ENCODE peak calls at places on chromosomes 6 and 20, in five cellular contexts. N is endothelial cell of umbilical vein, M is K562, A is A549, Y is HepG2. I is an unnamed sample.

GRCh38 chr6:20197251-20197650 is 15.0 kb downstream of the MBOAT1 start:
- DNase-seq in N (no peak), M (no peak), A (no peak), Y (no peak), I (no peak)

GRCh38 chr6:160992323-160993314 is 1.1 kb downstream of the MAP3K4 start:
- DNase-seq in N (peak), M (peak), A (peak), Y (peak), I (peak)

GRCh38 chr20:52943185-52943841 is 28.8 kb upstream of the TSHZ2 start:
- DNase-seq in N (no peak), M (no peak), A (no peak), Y (peak), I (peak)

GRCh38 chr20:46207783-46208182 is 89.7 kb downstream of the CD40 start:
- DNase-seq in N (no peak), M (no peak), A (no peak), Y (no peak), I (peak)

GRCh38 chr6:16758163-16758975 is 2.9 kb downstream of the ATXN1 start:
- DNase-seq in N (no peak), M (no peak), A (no peak), Y (peak), I (peak)

GRCh38 chr6:163398104-163398503 is 16.4 kb upstream of the QKI start:
- DNase-seq in N (no peak), M (no peak), A (no peak), Y (no peak), I (no peak)

GRCh38 chr6:31143148-31143547 is 4.3 kb upstream of the PSORS1C2 start:
- DNase-seq in N (no peak), M (no peak), A (no peak), Y (no peak), I (no peak)

GRCh38 chr20:19211661-19212523 is 550 bp upstream of the SLC24A3 start:
- DNase-seq in N (no peak), M (no peak), A (no peak), Y (no peak), I (peak)

GRCh38 chr20:64080013-64080812 is at the start of gene OPRL1:
- DNase-seq in N (peak), M (no peak), A (no peak), Y (no peak), I (no peak)

GRCh38 chr6:165766457-165766856 is 103.4 kb upstream of the PDE10A start:
- DNase-seq in N (peak), M (no peak), A (no peak), Y (no peak), I (no peak)

GRCh38 chr6:108570518-108570917 is 9.8 kb downstream of the FOXO3 start:
- DNase-seq in N (no peak), M (no peak), A (no peak), Y (no peak), I (no peak)

GRCh38 chr20:37373020-37373592 is 27.2 kb downstream of the SRC start:
- DNase-seq in N (no peak), M (no peak), A (no peak), Y (no peak), I (no peak)

GRCh38 chr6:156779206-156780116 is 2.3 kb downstream of the ARID1B start:
- DNase-seq in N (peak), M (peak), A (no peak), Y (peak), I (peak)

GRCh38 chr6:116522896-116523295 is 11.5 kb downstream of the CALHM5 start:
- DNase-seq in N (no peak), M (no peak), A (no peak), Y (no peak), I (no peak)

GRCh38 chr20:3165473-3166337 is 6.0 kb upstream of the FASTKD5 start:
- DNase-seq in N (peak), M (no peak), A (no peak), Y (no peak), I (no peak)

GRCh38 chr6:11526156-11526505 is 11.4 kb upstream of the TMEM170B start:
- DNase-seq in N (no peak), M (no peak), A (no peak), Y (no peak), I (no peak)

DNA sequence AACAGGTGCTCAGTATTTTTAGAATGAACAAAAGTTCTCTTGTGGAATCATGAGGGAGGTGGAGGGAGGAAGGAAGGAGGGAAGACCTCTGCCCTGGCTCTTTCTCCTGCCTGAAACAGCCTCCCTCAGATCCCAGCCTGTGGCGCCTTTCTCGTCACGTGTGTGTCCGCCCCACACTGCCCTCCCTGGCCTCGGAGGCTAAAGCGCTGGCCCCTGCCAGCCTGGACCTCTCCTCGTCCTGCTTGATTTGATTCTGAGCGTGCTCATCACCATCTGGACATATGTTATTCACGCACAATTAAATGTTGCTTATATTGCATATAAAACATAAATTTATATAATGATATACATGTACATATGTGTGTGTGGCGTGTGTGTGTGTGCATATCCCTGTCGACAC is 41.0 kb downstream of the PHACTR3 start:
- DNase-seq in N (no peak), M (no peak), A (no peak), Y (no peak), I (no peak)
- TF ChIP-seq MYC in N (no peak), M (no peak), A (no peak), Y (no peak), I (no peak)

DNA sequence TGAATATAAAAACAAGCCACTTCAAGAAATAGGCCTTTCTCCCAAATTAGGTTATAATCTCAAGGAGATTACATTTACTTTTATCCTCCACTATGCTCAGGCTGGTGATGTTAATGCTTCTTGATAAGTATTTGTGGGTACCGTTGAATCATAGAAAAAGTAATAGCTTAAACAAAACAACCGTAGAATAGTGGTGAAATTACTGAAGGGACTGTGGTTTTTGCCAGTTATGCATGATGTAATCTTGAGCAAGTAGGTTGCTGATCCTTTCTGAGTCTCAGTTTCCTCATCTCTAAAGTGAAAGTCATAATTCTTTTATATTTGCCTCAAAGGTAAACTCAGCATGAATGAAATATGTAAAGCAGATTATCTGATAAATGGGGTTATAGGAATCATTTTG is 187.3 kb upstream of the JAG1 start:
- DNase-seq in N (no peak), M (no peak), A (no peak), Y (no peak), I (peak)
- TF ChIP-seq MYC in N (no peak), M (no peak), A (no peak), Y (no peak), I (no peak)

GRCh38 chr6:150687508-150687907 is 87.8 kb downstream of the PLEKHG1 start:
- DNase-seq in N (peak), M (no peak), A (no peak), Y (peak), I (no peak)
- TF ChIP-seq MYC in N (no peak), M (no peak), A (no peak), Y (no peak), I (no peak)

GRCh38 chr6:6911391-6911790 is 196.4 kb upstream of the RREB1 start:
- DNase-seq in N (no peak), M (no peak), A (no peak), Y (no peak), I (no peak)

GRCh38 chr6:6910734-6911295 is 196.9 kb upstream of the RREB1 start:
- DNase-seq in N (no peak), M (no peak), A (no peak), Y (no peak), I (no peak)

GRCh38 chr6:6915219-6915618 is 192.5 kb upstream of the RREB1 start:
- DNase-seq in N (no peak), M (peak), A (no peak), Y (no peak), I (peak)

GRCh38 chr6:6913346-6913745 is 194.4 kb upstream of the RREB1 start:
- DNase-seq in N (no peak), M (no peak), A (no peak), Y (no peak), I (no peak)

GRCh38 chr6:6912841-6913240 is 194.9 kb upstream of the RREB1 start:
- DNase-seq in N (no peak), M (no peak), A (no peak), Y (no peak), I (no peak)
- TF ChIP-seq MYC in N (no peak), M (no peak), A (no peak), Y (no peak), I (no peak)

DNA sequence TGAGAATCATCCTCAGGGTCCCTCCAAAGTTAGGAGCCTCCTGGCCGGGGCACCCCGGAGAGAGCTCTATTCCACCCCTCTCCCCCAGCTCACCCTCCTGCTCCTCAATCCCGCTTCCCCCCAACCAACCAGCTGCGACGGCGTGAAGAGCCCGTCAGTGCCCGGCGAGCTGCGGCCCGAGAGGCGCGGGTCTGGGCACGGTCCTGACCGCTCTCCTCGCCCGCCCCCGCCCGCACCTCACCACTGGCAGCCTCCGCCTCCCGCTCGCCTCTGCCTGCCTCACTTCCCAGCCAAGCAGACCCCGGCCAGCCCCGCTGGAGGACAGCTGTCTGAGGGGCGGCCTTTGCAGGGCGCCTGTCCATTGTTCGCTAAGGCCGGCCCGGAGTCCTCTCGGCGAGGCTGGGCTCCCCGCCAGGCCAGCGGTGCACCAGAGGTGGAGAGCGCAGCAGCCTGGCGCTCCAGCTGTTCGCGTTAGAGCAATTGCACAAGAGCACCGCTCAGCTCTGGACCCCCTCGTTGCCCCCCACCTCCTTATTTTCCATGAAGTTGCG is 1.2 kb downstream of the SOBP start:
- DNase-seq in N (peak), M (no peak), A (peak), Y (peak), I (peak)
- TF ChIP-seq MYC in N (no peak), M (no peak), A (no peak), Y (peak), I (no peak)

DNA sequence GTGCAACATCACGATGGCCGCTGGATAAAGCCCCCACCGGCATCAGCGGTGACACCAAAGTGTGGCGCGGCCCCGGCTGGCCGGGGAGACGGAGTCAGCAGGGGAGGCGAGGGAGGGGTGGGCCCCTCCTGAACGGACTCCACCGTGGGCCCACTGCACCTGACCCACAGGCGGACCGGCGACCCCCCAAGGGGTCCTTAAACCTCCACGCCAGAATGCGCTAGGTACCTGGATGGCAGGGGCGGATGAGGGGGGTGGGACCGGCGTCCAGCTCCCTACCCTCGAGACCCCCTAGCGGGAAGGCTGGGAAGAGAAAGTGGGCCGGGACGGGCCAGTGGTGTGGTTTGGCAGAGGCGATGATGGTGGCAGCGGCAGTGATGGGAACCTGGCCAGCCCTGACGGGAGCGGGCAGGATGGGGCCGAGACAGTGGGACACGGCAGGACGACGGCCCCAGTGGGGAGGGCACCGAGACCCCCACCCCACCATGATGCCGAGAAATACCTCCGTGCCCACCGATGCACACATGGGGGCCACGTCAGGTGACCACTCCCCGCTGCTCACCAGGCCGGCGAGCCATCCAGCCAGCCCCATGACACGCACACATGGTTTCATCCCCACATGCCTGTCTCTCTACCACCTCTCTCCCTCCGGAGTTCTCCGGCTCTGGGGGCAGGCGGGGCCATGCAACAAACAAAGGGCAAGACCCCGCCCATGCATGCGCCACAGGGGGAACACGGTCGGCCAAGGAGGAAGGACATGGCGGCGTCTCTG is 771.9 kb upstream of the DEFB115 start:
- DNase-seq in N (no peak), M (no peak), A (no peak), Y (no peak), I (no peak)
- TF ChIP-seq MYC in N (no peak), M (no peak), A (no peak), Y (no peak), I (no peak)

GRCh38 chr6:114435985-114436384 is 93.2 kb upstream of the HS3ST5 start:
- DNase-seq in N (no peak), M (no peak), A (no peak), Y (no peak), I (no peak)

GRCh38 chr6:114430534-114431124 is 87.8 kb upstream of the HS3ST5 start:
- DNase-seq in N (no peak), M (no peak), A (no peak), Y (peak), I (no peak)

GRCh38 chr6:114437229-114437628 is 94.4 kb upstream of the HS3ST5 start:
- DNase-seq in N (no peak), M (no peak), A (no peak), Y (no peak), I (no peak)

DNA sequence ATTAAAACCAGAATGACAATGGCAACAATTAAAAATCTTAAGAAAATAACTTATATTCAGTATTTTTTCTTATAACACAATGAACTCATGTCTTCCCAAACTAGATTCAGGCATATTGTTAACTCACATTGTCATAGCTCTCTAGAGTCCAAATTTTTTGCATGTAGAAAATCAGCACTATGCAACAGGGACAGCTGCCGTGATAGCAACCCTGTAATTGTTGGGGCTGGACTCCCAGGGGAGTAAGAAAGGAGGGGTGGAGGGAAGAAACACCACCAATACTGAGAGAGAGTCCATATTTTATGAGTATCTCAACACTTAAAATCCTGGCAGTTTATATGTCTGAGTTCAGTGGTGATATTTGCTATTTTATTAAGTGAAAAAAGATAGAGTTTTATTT is 89.6 kb upstream of the HS3ST5 start:
- DNase-seq in N (no peak), M (no peak), A (no peak), Y (no peak), I (peak)
- TF ChIP-seq MYC in N (no peak), M (no peak), A (no peak), Y (no peak), I (no peak)